ENCODE peak calls at places on chromosomes 7 and 10, in five cellular contexts. P, N, C, W and B are unnamed samples.

GRCh38 chr7:2728309-2729042 is 40.5 kb downstream of the AMZ1 start:
- DNase-seq in W (no peak), N (no peak), P (no peak), C (no peak), B (no peak)

GRCh38 chr10:75042292-75042974 is 69.0 kb upstream of the SAMD8 start:
- DNase-seq in P (no peak), W (no peak), C (no peak), N (no peak), B (no peak)

GRCh38 chr10:128859738-128860386 is 607.2 kb upstream of the MGMT start:
- DNase-seq in W (no peak), N (no peak), P (no peak), C (no peak), B (no peak)

GRCh38 chr7:64515330-64515729 is 47.5 kb downstream of the ZNF680 start:
- DNase-seq in W (no peak), P (no peak), C (no peak), N (no peak), B (peak; percentile 36)

GRCh38 chr10:95233377-95234034 is 39.5 kb downstream of the ACSM6 start:
- DNase-seq in W (no peak), P (no peak), C (no peak), N (no peak), B (no peak)

GRCh38 chr7:146926833-146927232 is 810.2 kb downstream of the CNTNAP2 start:
- DNase-seq in C (no peak), N (no peak), P (no peak), W (no peak), B (no peak)

GRCh38 chr7:106731637-106732036 is 70.7 kb upstream of the CCDC71L start:
- DNase-seq in C (no peak), P (no peak), N (no peak), W (no peak), B (no peak)

GRCh38 chr7:5424689-5425506 is 1.3 kb upstream of the TNRC18 start:
- DNase-seq in W (no peak), C (peak; percentile 67), P (peak; percentile 48), N (no peak), B (no peak)

GRCh38 chr7:28126047-28127041 is 54.3 kb downstream of the JAZF1 start:
- DNase-seq in N (no peak), W (no peak), P (no peak), C (peak; percentile 48), B (no peak)

GRCh38 chr10:44385726-44386438 is 985 bp upstream of the CXCL12 start:
- DNase-seq in N (no peak), P (no peak), C (peak; percentile 22), W (no peak), B (no peak)

GRCh38 chr7:105285118-105285874 is 103.4 kb downstream of the SRPK2 start:
- DNase-seq in W (no peak), P (peak; percentile 29), N (no peak), C (no peak), B (no peak)

GRCh38 chr7:151089893-151090730 is 3.8 kb downstream of the AGAP3 start:
- DNase-seq in C (no peak), P (no peak), N (no peak), W (no peak), B (no peak)

GRCh38 chr7:40205992-40206391 is 71.2 kb downstream of the SUGCT start:
- DNase-seq in W (no peak), P (no peak), C (no peak), N (no peak), B (no peak)

GRCh38 chr10:71608863-71609768 is 110.5 kb downstream of the C10orf105 start:
- DNase-seq in W (peak; percentile 50), C (peak; percentile 82), P (peak; percentile 66), N (peak; percentile 35), B (no peak)

GRCh38 chr7:40604601-40605438 is 470.0 kb downstream of the SUGCT start:
- DNase-seq in P (peak; percentile 22), N (no peak), W (no peak), C (peak; percentile 22), B (no peak)

GRCh38 chr7:81624021-81624630 is 145.7 kb downstream of the HGF start:
- DNase-seq in C (no peak), W (no peak), P (no peak), N (no peak), B (no peak)

GRCh38 chr10:119263966-119264621 is 56.7 kb downstream of the GRK5 start:
- DNase-seq in W (no peak), P (no peak), N (no peak), C (no peak), B (no peak)

GRCh38 chr7:70775570-70776156 is 356.3 kb upstream of the GALNT17 start:
- DNase-seq in P (no peak), N (no peak), C (no peak), W (no peak), B (no peak)

GRCh38 chr7:40978047-40978446 is 724.8 kb downstream of the INHBA start:
- DNase-seq in N (no peak), W (no peak), C (no peak), P (no peak), B (peak; percentile 6)

GRCh38 chr10:4470231-4470840 is 355.7 kb upstream of the AKR1E2 start:
- DNase-seq in N (no peak), C (no peak), P (no peak), W (no peak), B (no peak)

GRCh38 chr10:59580257-59580863 is 129.3 kb downstream of the SLC16A9 start:
- DNase-seq in P (no peak), W (no peak), C (no peak), N (no peak), B (peak; percentile 46)

GRCh38 chr10:114041166-114041565 is 2.5 kb upstream of the ADRB1 start:
- DNase-seq in W (no peak), P (no peak), N (no peak), C (no peak), B (no peak)